ENCODE peak calls at places on chromosomes 12 and 14, in five cellular contexts. X is GM23248, G is esophagus squamous epithelium, T is breast epithelium, A is endodermal cell. Q is an unnamed sample.

GRCh38 chr12:48151103-48151771 is 6.1 kb downstream of the ASB8 start:
- DNase-seq in X (no peak), G (no peak), T (no peak), A (peak; percentile 22), Q (no peak)

GRCh38 chr12:78674311-78675085 is 190.1 kb upstream of the SYT1 start:
- DNase-seq in T (no peak), G (no peak), X (peak; percentile 44), A (no peak), Q (no peak)

GRCh38 chr14:53151867-53152626 is 1.1 kb downstream of the DDHD1 start:
- DNase-seq in T (no peak), X (peak; percentile 79), A (peak; percentile 80), G (peak; percentile 10), Q (peak; percentile 43)

GRCh38 chr12:121811434-121812319 is 7.9 kb downstream of the SETD1B start:
- DNase-seq in T (no peak), X (peak; percentile 86), A (peak; percentile 94), G (no peak), Q (peak; percentile 65)

GRCh38 chr12:2691340-2692111 is 103.2 kb upstream of the FKBP4 start:
- DNase-seq in A (peak; percentile 89), G (no peak), T (peak; percentile 43), X (no peak), Q (no peak)

GRCh38 chr14:60514378-60515243 is 5.7 kb downstream of the SIX6 start:
- DNase-seq in T (no peak), A (peak; percentile 91), X (peak; percentile 32), G (no peak), Q (no peak)

GRCh38 chr14:45065951-45066350 is 18.0 kb upstream of the PRPF39 start:
- DNase-seq in T (no peak), G (no peak), X (no peak), A (no peak), Q (no peak)

GRCh38 chr12:43347026-43347425 is 205.0 kb downstream of the ADAMTS20 start:
- DNase-seq in T (no peak), X (no peak), G (no peak), A (no peak), Q (no peak)

GRCh38 chr12:67705394-67706370 is 57.1 kb downstream of the DYRK2 start:
- DNase-seq in X (peak; percentile 67), A (no peak), T (no peak), G (no peak), Q (no peak)

GRCh38 chr12:113524495-113524894 is 52.8 kb upstream of the LHX5 start:
- DNase-seq in X (no peak), A (peak; percentile 88), T (no peak), G (no peak), Q (no peak)

GRCh38 chr12:64092507-64092906 is 129.6 kb downstream of the KICS2 start:
- DNase-seq in T (no peak), X (no peak), G (no peak), A (no peak), Q (no peak)

GRCh38 chr12:49902399-49903350 is 1.0 kb downstream of the FAIM2 start:
- DNase-seq in A (peak; percentile 89), X (no peak), G (no peak), T (no peak), Q (no peak)

GRCh38 chr12:132322206-132323132 is 6.9 kb downstream of the GALNT9 start:
- DNase-seq in T (no peak), A (no peak), G (no peak), X (no peak), Q (no peak)

GRCh38 chr14:92558319-92558718 is 44.7 kb downstream of the RIN3 start:
- DNase-seq in T (no peak), X (no peak), A (no peak), G (no peak), Q (no peak)

GRCh38 chr12:47905313-47905730 is 528 bp upstream of the VDR start:
- DNase-seq in A (peak; percentile 96), X (peak; percentile 53), T (peak; percentile 70), G (no peak), Q (peak; percentile 14)

GRCh38 chr14:93249128-93249831 is 42.2 kb downstream of the UBR7 start:
- DNase-seq in T (no peak), A (no peak), G (no peak), X (no peak), Q (no peak)

GRCh38 chr12:75876843-75877587 is 154.6 kb downstream of the PHLDA1 start:
- DNase-seq in T (no peak), G (no peak), X (no peak), A (peak; percentile 62), Q (no peak)

GRCh38 chr12:112466011-112466422 is 47.3 kb downstream of the PTPN11 start:
- DNase-seq in A (no peak), G (no peak), T (no peak), X (no peak), Q (no peak)

GRCh38 chr12:51836012-51836832 is 12.3 kb downstream of the FIGNL2 start:
- DNase-seq in T (no peak), A (peak; percentile 83), X (peak; percentile 40), G (no peak), Q (no peak)

GRCh38 chr12:85821216-85821615 is 15.0 kb downstream of the RASSF9 start:
- DNase-seq in G (no peak), A (no peak), T (no peak), X (no peak), Q (no peak)

GRCh38 chr14:71169028-71169427 is 261.8 kb downstream of the PCNX1 start:
- DNase-seq in G (no peak), X (peak; percentile 9), A (no peak), T (no peak), Q (no peak)

GRCh38 chr12:54759751-54760150 is 94.6 kb upstream of the MUCL1 start:
- DNase-seq in T (no peak), A (peak; percentile 84), X (peak; percentile 47), G (no peak), Q (no peak)

GRCh38 chr14:92254786-92255185 is 68.2 kb upstream of the SLC24A4 start:
- DNase-seq in T (no peak), X (peak; percentile 73), A (peak; percentile 74), G (no peak), Q (no peak)

GRCh38 chr12:108543642-108544041 is 17.3 kb downstream of the SART3 start:
- DNase-seq in X (peak; percentile 30), T (no peak), A (no peak), G (no peak), Q (no peak)

GRCh38 chr14:54803926-54804719 is 98.5 kb downstream of the GCH1 start:
- DNase-seq in A (peak; percentile 53), G (no peak), X (no peak), T (no peak), Q (no peak)

GRCh38 chr12:50928392-50928791 is 24.0 kb upstream of the HIGD1C start:
- DNase-seq in A (no peak), X (no peak), G (no peak), T (no peak), Q (no peak)

GRCh38 chr14:39417014-39417413 is 15.2 kb downstream of the FBXO33 start:
- DNase-seq in A (peak; percentile 81), G (no peak), X (peak; percentile 50), T (no peak), Q (no peak)

GRCh38 chr12:79337891-79338290 is 352.9 kb downstream of the PAWR start:
- DNase-seq in A (no peak), X (no peak), T (no peak), G (no peak), Q (no peak)

GRCh38 chr14:59630281-59630963 is 53.8 kb upstream of the CCDC175 start:
- DNase-seq in G (no peak), T (no peak), A (peak; percentile 75), X (peak; percentile 30), Q (no peak)

DNA sequence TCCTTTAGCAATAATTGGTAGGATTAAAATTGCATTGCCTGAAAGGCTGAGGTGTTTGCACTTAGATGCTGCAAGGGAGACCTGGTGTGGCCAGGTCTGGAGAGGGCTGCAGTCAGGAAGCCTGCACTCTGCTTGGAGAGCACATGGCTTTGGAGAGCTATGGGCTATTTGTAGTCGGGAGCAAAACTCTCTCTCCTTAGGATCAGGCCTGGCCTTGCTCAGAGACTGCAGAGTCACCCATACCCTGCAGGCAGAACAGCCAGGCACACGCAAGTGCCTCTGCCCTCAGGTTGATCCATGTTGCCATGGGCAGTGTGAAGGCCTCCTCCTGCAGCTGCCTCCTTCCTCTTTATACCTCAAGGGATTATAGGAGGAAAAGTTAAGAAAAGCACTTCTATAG is 26.8 kb downstream of the CKB start:
- DNase-seq in T (no peak), A (no peak), G (no peak), X (no peak), Q (no peak)
- H3K36me3 ChIP-seq in T (no peaks in the 10 kb centered on the region), A (peaks cover 61% of the 10 kb centered on the region), G (no peaks in the 10 kb centered on the region), X (peaks cover 42% of the 10 kb centered on the region), Q (peaks cover 33% of the 10 kb centered on the region)

DNA sequence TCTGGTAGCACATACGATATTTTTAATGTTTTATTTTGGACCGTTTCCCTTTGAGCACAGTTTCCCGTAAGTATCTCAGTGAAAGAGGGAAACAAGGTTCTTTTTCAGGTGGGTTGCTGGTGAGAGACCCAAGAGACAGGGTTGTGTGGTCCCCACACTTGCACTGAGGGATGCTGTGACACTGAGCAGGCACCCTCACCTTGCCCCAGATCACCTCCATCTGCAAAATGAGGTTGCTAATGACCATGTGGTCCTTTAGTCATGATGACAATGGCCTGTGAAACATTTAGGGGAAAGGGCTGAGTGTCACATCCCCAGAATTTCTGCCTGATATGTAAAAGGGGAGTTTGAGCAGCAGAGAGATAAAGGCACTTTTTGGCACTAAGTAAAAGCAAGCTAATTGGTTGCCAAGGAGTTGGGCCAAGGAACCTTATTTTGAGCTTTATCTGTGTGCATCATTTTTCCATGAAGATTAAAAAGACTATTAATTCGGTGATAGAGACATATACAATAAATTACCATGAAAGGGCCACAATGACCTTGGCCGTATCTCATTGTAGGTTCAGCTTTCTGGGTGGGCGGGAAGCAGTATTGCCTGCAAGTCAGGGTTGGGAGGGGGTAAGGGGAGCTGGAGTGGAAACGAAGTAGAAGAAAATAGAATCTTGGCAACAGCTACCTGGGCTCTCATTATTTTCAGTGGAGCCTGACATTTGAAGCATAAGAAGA is 4.5 kb downstream of the CCND2 start:
- DNase-seq in A (no peak), X (no peak), T (no peak), G (no peak), Q (no peak)
- H3K36me3 ChIP-seq in A (peaks cover 48% of the 10 kb centered on the region), X (no peaks in the 10 kb centered on the region), T (no peaks in the 10 kb centered on the region), G (peaks cover 6% of the 10 kb centered on the region), Q (peaks cover 59% of the 10 kb centered on the region)

GRCh38 chr12:291153-291723 is 28.6 kb upstream of the SLC6A13 start:
- DNase-seq in X (no peak), G (no peak), T (no peak), A (no peak), Q (no peak)
- H3K36me3 ChIP-seq in X (peaks cover 38% of the 10 kb centered on the region), G (no peaks in the 10 kb centered on the region), T (peaks cover 15% of the 10 kb centered on the region), A (peaks cover 79% of the 10 kb centered on the region), Q (peaks cover 48% of the 10 kb centered on the region)

DNA sequence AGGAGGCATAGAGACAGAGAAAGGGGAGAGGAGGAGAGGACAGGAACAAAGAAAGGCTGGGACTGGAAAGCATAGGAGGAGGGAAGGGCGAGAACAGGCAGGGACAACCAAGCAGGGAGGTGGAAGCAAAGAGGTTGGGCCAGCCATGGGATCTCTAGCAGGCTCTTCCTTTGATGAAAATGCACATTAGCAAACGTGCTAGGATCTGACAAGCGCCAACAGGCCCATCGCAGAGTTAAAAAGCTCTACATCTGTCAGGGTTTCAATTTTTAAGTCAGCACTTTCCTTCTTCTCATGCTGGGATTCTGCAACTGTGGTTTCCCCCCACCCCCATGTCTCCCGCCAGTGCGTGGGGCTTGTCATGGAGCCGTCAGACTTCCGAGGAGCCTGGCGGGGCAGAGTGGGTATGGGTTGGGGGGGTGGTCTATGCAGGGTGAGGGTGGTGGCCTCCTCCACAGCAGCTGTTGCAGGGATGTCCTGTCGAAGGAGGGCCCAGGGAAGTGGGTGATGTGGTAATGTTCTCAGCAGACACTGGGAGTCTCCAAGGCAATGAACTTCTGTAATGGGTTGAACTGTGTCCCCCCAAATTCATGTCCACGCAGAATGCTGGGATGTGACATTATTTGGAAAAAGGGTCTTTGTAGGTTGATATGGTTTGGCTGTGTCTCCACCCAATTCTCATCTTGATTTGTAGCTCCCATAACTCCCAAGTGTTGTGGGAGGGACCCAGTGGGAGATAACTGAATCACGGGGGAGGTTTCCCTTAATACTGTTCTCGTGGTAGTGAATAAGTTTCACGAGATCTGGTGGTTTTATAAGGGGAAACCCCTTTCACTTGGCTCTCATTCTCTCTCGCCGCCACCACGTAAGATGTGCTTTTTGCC is 115.2 kb upstream of the MAP1LC3B2 start:
- DNase-seq in G (no peak), T (no peak), A (no peak), X (no peak), Q (no peak)
- H3K36me3 ChIP-seq in G (no peaks in the 10 kb centered on the region), T (no peaks in the 10 kb centered on the region), A (no peaks in the 10 kb centered on the region), X (no peaks in the 10 kb centered on the region), Q (no peaks in the 10 kb centered on the region)